ENCODE peak calls at places on chromosomes 1 and 21, in five cellular contexts. M is tibial artery; V is heart right ventricle; J is HepG2; K is effector memory CD4-positive, alpha-beta T cell. Z is an unnamed sample. For H3K36me3, the result is how much of the 10 kb centered on the place peaks cover.

GRCh38 chr1:119799599-119800177 is 11.6 kb downstream of the REG4 start:
- DNase-seq in M (no peak), V (no peak), J (no peak), K (no peak), Z (no peak)

GRCh38 chr1:162689745-162690671 is 57.7 kb downstream of the DDR2 start:
- DNase-seq in M (no peak), V (peak), J (no peak), K (no peak), Z (no peak)

GRCh38 chr1:15455522-15455921 is 1.0 kb upstream of the CELA2A start:
- DNase-seq in M (no peak), V (no peak), J (no peak), K (no peak), Z (no peak)

GRCh38 chr1:244322791-244323521 is 128.8 kb downstream of the ADSS2 start:
- DNase-seq in M (peak), V (no peak), J (peak), K (peak), Z (no peak)

GRCh38 chr1:225412803-225413338 is 15.0 kb downstream of the LBR start:
- DNase-seq in M (no peak), V (no peak), J (peak), K (no peak), Z (no peak)

GRCh38 chr1:33347650-33347992 is 26.7 kb upstream of the A3GALT2 start:
- DNase-seq in M (no peak), V (peak), J (peak), K (no peak), Z (no peak)

GRCh38 chr1:212559929-212560328 is 48.6 kb upstream of the ATF3 start:
- DNase-seq in M (peak), V (no peak), J (no peak), K (no peak), Z (no peak)

GRCh38 chr1:31696246-31696645 is 7.6 kb downstream of the COL16A1 start:
- DNase-seq in M (no peak), V (no peak), J (no peak), K (no peak), Z (no peak)

GRCh38 chr1:47774986-47775834 is 222.0 kb downstream of the TRABD2B start:
- DNase-seq in M (no peak), V (no peak), J (no peak), K (no peak), Z (no peak)

GRCh38 chr1:244313346-244313745 is 138.4 kb downstream of the ADSS2 start:
- DNase-seq in M (no peak), V (no peak), J (no peak), K (no peak), Z (no peak)

GRCh38 chr1:184838374-184838995 is 83.8 kb upstream of the EDEM3 start:
- DNase-seq in M (peak), V (no peak), J (no peak), K (peak), Z (no peak)

GRCh38 chr21:31038376-31038775 is at the start of gene KRTAP19-8:
- DNase-seq in M (no peak), V (no peak), J (no peak), K (no peak), Z (no peak)

GRCh38 chr1:204714861-204715511 is 29.4 kb upstream of the LRRN2 start:
- DNase-seq in M (no peak), V (no peak), J (no peak), K (no peak), Z (no peak)

GRCh38 chr1:210328746-210329488 is at the start of gene HHAT:
- DNase-seq in M (peak), V (peak), J (peak), K (peak), Z (peak)

GRCh38 chr1:228015276-228016180 is 8.7 kb downstream of the WNT3A start:
- DNase-seq in M (no peak), V (peak), J (no peak), K (no peak), Z (no peak)

GRCh38 chr21:46199436-46200373 is 15.4 kb upstream of the SPATC1L start:
- DNase-seq in M (no peak), V (no peak), J (no peak), K (no peak), Z (no peak)
- H3K36me3 ChIP-seq in M (half or more), V (under half), J (half or more), K (under half), Z (under half)

GRCh38 chr1:1001631-1002300 is 1.9 kb upstream of the HES4 start:
- DNase-seq in M (peak), V (peak), J (peak), K (peak), Z (peak)
- H3K4me3 ChIP-seq in M (peak), V (peak), J (peak), K (peak), Z (peak)

GRCh38 chr1:100950776-100951175 is 54.9 kb downstream of the SLC30A7 start:
- DNase-seq in M (no peak), V (no peak), J (no peak), K (no peak), Z (no peak)
- H3K36me3 ChIP-seq in M (under half), V (under half), J (under half), K (under half), Z (under half)

GRCh38 chr1:150963535-150964489 is 10.8 kb downstream of the CERS2 start:
- DNase-seq in M (no peak), V (no peak), J (no peak), K (no peak), Z (no peak)
- H3K4me3 ChIP-seq in M (no peak), V (no peak), J (no peak), K (no peak), Z (no peak)

GRCh38 chr1:27330786-27331185 is 8.8 kb downstream of the TMEM222 start:
- DNase-seq in M (no peak), V (no peak), J (no peak), K (no peak), Z (no peak)
- H3K36me3 ChIP-seq in M (half or more), V (under half), J (half or more), K (half or more), Z (half or more)

GRCh38 chr1:154567386-154568164 is at the start of gene CHRNB2:
- DNase-seq in M (peak), V (peak), J (peak), K (peak), Z (peak)
- H3K4me3 ChIP-seq in M (no peak), V (peak), J (no peak), K (no peak), Z (no peak)

DNA sequence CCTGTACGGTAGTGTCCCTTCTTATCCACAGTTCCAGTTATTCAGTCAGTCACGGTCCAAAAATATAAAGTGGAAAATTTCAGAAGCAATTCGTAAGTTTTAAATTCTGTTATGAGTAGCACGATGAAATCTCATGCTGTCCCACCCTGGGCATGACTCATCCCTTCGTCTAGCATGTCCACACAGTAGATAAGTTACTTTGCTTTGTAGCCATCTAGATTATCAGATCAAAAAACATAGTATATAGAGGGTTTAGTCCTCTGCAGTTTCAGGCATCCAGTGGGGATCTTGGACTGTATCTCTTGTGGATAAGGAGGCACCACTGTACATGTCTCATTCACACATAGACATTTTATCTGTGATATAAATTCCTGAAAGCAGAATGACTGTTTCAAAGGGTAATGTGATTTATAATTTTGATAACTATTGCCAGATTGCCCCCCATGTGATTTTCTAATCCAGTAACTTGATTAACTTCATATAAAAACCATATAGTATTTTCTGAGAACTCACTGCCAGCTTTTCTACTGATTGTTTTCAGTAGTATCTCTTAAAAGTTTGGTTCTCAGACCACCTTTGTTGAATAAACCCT is 143.3 kb downstream of the DYRK1A start:
- DNase-seq in M (no peak), V (no peak), J (no peak), K (no peak), Z (no peak)
- H3K36me3 ChIP-seq in M (half or more), V (under half), J (half or more), K (half or more), Z (half or more)

DNA sequence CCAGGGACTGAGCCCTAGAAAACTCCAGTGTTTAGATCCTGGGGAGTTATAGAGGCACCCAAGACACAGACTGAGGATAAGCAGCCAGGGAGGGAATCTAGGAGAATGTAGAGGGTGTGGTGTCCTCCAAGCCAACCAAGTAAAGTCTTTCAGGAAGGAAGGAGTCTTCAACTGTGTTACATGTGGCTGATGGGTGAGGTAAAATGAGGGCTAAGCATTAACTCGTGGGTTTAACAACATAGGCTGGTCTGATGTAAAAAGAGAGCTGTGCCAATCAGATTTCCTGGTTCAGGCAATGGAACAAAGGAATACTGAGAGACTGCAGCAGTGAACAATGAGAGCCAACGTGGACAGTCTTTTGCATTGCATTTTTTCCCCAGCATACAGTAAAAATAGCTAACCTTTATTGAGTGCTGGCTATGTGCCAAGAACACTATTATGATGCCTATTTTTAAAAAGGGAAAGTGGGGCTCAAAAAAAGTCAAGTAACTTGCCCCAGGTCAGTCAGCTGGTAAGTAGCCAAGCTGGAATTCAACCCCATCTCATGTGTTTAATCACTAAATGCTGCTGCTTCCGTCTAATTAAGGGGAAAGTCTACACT is 31.1 kb downstream of the DLGAP3 start:
- DNase-seq in M (no peak), V (no peak), J (no peak), K (no peak), Z (no peak)
- H3K4me3 ChIP-seq in M (no peak), V (no peak), J (no peak), K (no peak), Z (no peak)

GRCh38 chr1:1220197-1220596 is 6.2 kb upstream of the TNFRSF4 start:
- DNase-seq in M (no peak), V (no peak), J (no peak), K (no peak), Z (no peak)
- H3K36me3 ChIP-seq in M (half or more), V (under half), J (half or more), K (under half), Z (under half)

DNA sequence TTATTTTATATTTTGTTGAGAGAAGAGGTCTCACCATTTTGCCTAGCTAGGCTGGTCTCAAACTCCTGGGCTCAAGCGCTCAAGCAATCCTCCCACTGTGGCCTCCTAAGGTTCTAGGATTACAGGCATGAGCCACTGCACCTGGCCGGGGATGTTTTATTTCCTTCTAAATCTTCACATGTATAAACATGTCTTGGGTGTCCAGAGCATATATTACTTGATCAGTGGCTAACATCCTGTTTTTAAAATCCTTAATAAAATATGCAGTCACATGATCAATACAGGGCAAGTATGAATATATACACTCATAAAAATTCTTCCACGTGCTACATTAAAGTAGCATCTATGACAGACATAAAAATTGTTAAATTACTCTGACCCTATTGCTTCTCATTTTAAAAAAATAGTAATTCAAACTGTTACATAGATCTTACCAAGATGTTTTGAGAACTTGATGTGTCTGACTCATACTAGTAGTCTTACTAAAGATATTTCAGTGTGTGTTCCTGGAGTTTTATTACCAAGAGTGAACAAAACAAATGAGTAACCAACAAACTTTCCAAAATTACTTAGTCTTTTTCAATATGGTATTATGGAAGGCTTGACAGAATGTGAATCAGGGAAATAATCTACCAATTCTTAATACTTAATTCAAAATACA is 222.5 kb downstream of the SLC45A1 start:
- DNase-seq in M (no peak), V (no peak), J (no peak), K (no peak), Z (no peak)
- H3K4me3 ChIP-seq in M (no peak), V (no peak), J (no peak), K (no peak), Z (no peak)

Z was measured in naive thymus-derived CD4-positive, alpha-beta T cell.